ENCODE peak calls at places on chromosomes 1 and 21, in ten cellular contexts. J, C, B, U, I, S, A, L, W and O are unnamed samples.

GRCh38 chr1:74579425-74579824 is 67.0 kb upstream of the LRRC53 start:
- DNase-seq in J (no peak), C (no peak), B (peak; percentile 24), U (no peak), I (no peak), S (no peak), A (no peak), L (no peak), W (no peak), O (peak; percentile 51)

GRCh38 chr1:212915245-212916091 is 34.9 kb upstream of the VASH2 start:
- DNase-seq in J (no peak), C (peak; percentile 59), B (peak; percentile 46), U (peak; percentile 73), I (peak; percentile 29), S (no peak), A (no peak), L (no peak), W (no peak), O (no peak)

GRCh38 chr1:151282883-151283725 is 1.0 kb downstream of the ZNF687 start:
- DNase-seq in J (no peak), C (peak; percentile 29), B (peak; percentile 62), U (peak; percentile 28), I (peak; percentile 23), S (no peak), A (peak; percentile 53), L (no peak), W (peak; percentile 35), O (peak; percentile 59)

GRCh38 chr1:50860702-50861101 is 99.4 kb downstream of the FAF1 start:
- DNase-seq in J (no peak), C (no peak), B (no peak), U (no peak), I (no peak), S (no peak), A (no peak), L (no peak), W (no peak), O (no peak)

GRCh38 chr1:1440941-1441888 is 5.7 kb downstream of the VWA1 start:
- DNase-seq in J (peak; percentile 64), C (no peak), B (peak; percentile 93), U (peak; percentile 50), I (peak; percentile 70), S (peak; percentile 41), A (peak; percentile 67), L (peak; percentile 30), W (peak; percentile 61), O (peak; percentile 90)

GRCh38 chr1:244778356-244778755 is 57.1 kb upstream of the COX20 start:
- DNase-seq in J (no peak), C (peak; percentile 88), B (no peak), U (peak; percentile 78), I (peak; percentile 95), S (no peak), A (no peak), L (no peak), W (no peak), O (no peak)

GRCh38 chr1:235270625-235271024 is 57.4 kb downstream of the ARID4B start:
- DNase-seq in J (no peak), C (peak; percentile 56), B (no peak), U (peak; percentile 17), I (no peak), S (no peak), A (no peak), L (no peak), W (no peak), O (no peak)

GRCh38 chr21:45618846-45619485 is 24.6 kb upstream of the PCBP3 start:
- DNase-seq in J (no peak), C (peak; percentile 24), B (no peak), U (no peak), I (peak; percentile 21), S (no peak), A (no peak), L (no peak), W (no peak), O (no peak)

GRCh38 chr1:172380441-172381244 is 39.8 kb upstream of the C1orf105 start:
- DNase-seq in J (no peak), C (no peak), B (peak; percentile 39), U (no peak), I (no peak), S (peak; percentile 9), A (peak; percentile 52), L (no peak), W (no peak), O (peak; percentile 38)

GRCh38 chr1:149887456-149888159 is 11.8 kb upstream of the BOLA1 start:
- DNase-seq in J (peak; percentile 65), C (peak; percentile 99), B (peak; percentile 84), U (peak; percentile 99), I (peak; percentile 99), S (peak; percentile 67), A (peak; percentile 84), L (peak; percentile 19), W (peak; percentile 82), O (peak; percentile 83)

GRCh38 chr1:202233171-202233570 is 39.6 kb downstream of the LGR6 start:
- DNase-seq in J (no peak), C (no peak), B (no peak), U (no peak), I (no peak), S (no peak), A (no peak), L (no peak), W (no peak), O (no peak)

GRCh38 chr1:21229246-21230000 is 52.7 kb upstream of the EIF4G3 start:
- DNase-seq in J (no peak), C (peak; percentile 77), B (no peak), U (peak; percentile 19), I (peak; percentile 55), S (no peak), A (no peak), L (no peak), W (no peak), O (no peak)

GRCh38 chr1:193349046-193349535 is 162.7 kb upstream of the B3GALT2 start:
- DNase-seq in J (no peak), C (no peak), B (no peak), U (no peak), I (no peak), S (no peak), A (no peak), L (no peak), W (no peak), O (no peak)

GRCh38 chr1:173044656-173045055 is 6.1 kb downstream of the TNFSF18 start:
- DNase-seq in J (no peak), C (no peak), B (no peak), U (no peak), I (no peak), S (no peak), A (no peak), L (no peak), W (no peak), O (no peak)

GRCh38 chr1:194474701-194475100 is 1288.3 kb upstream of the B3GALT2 start:
- DNase-seq in J (no peak), C (peak; percentile 2), B (no peak), U (no peak), I (no peak), S (no peak), A (no peak), L (no peak), W (no peak), O (no peak)

GRCh38 chr1:9400425-9401079 is 107.9 kb downstream of the SPSB1 start:
- DNase-seq in J (no peak), C (peak; percentile 31), B (no peak), U (peak; percentile 73), I (peak; percentile 48), S (no peak), A (peak; percentile 40), L (no peak), W (peak; percentile 42), O (peak; percentile 44)

GRCh38 chr21:33268736-33269441 is 2.7 kb downstream of the IL10RB start:
- DNase-seq in J (peak; percentile 41), C (no peak), B (peak; percentile 59), U (peak; percentile 96), I (peak; percentile 96), S (no peak), A (no peak), L (no peak), W (peak; percentile 99), O (peak; percentile 70)

GRCh38 chr1:3443759-3444697 is 10.4 kb upstream of the ARHGEF16 start:
- DNase-seq in J (no peak), C (no peak), B (no peak), U (no peak), I (peak; percentile 75), S (no peak), A (no peak), L (no peak), W (no peak), O (no peak)

GRCh38 chr1:113307771-113308451 is 82.4 kb upstream of the MAGI3 start:
- DNase-seq in J (no peak), C (peak; percentile 80), B (no peak), U (peak; percentile 32), I (peak; percentile 55), S (no peak), A (no peak), L (no peak), W (no peak), O (no peak)

GRCh38 chr21:14076143-14076806 is 134.5 kb downstream of the LIPI start:
- DNase-seq in J (no peak), C (no peak), B (no peak), U (no peak), I (no peak), S (no peak), A (no peak), L (no peak), W (no peak), O (no peak)

GRCh38 chr1:31548518-31548898 is 27.8 kb upstream of the TINAGL1 start:
- DNase-seq in J (peak; percentile 6), C (no peak), B (no peak), U (no peak), I (no peak), S (no peak), A (no peak), L (no peak), W (no peak), O (no peak)

GRCh38 chr1:243474384-243474851 is 218.6 kb downstream of the SDCCAG8 start:
- DNase-seq in J (no peak), C (no peak), B (peak; percentile 15), U (peak; percentile 19), I (no peak), S (no peak), A (no peak), L (no peak), W (no peak), O (no peak)

GRCh38 chr1:233409540-233409939 is 82.0 kb downstream of the MAP3K21 start:
- DNase-seq in J (no peak), C (no peak), B (no peak), U (no peak), I (no peak), S (no peak), A (no peak), L (no peak), W (no peak), O (no peak)

GRCh38 chr1:167105150-167105840 is 11.4 kb downstream of the STYXL2 start:
- DNase-seq in J (no peak), C (no peak), B (no peak), U (peak; percentile 18), I (peak; percentile 62), S (no peak), A (no peak), L (no peak), W (no peak), O (no peak)

GRCh38 chr1:151976868-151977267 is 16.8 kb downstream of the S100A10 start:
- DNase-seq in J (no peak), C (peak; percentile 74), B (no peak), U (peak; percentile 77), I (peak; percentile 91), S (no peak), A (no peak), L (no peak), W (no peak), O (no peak)

GRCh38 chr1:245516178-245516829 is 361.5 kb downstream of the KIF26B start:
- DNase-seq in J (no peak), C (no peak), B (no peak), U (no peak), I (peak; percentile 63), S (no peak), A (no peak), L (no peak), W (no peak), O (no peak)